ENCODE peak calls at places on chromosomes 16 and 17, in four cellular contexts. One of them, this sample, is unnamed.

GRCh38 chr16:69922200-69922599 is 28.9 kb upstream of the CLEC18A start:
- DNase-seq in left ventricle myocardium inferior: no peak
- DNase-seq in lung: no peak
- DNase-seq in fibroblast of mammary gland: no peak
- DNase-seq in this sample: no peak

GRCh38 chr16:28096974-28097373 is 33.5 kb upstream of the GSG1L start:
- DNase-seq in left ventricle myocardium inferior: no peak
- DNase-seq in lung: no peak
- DNase-seq in fibroblast of mammary gland: peak
- DNase-seq in this sample: no peak

GRCh38 chr16:10385725-10386516 is at the start of gene ATF7IP2:
- DNase-seq in left ventricle myocardium inferior: peak
- DNase-seq in lung: peak
- DNase-seq in fibroblast of mammary gland: peak
- DNase-seq in this sample: peak

GRCh38 chr16:84069540-84069939 is 26.9 kb upstream of the SLC38A8 start:
- DNase-seq in left ventricle myocardium inferior: no peak
- DNase-seq in lung: no peak
- DNase-seq in fibroblast of mammary gland: no peak
- DNase-seq in this sample: no peak

GRCh38 chr16:75593308-75593707 is 27.1 kb downstream of the GABARAPL2 start:
- DNase-seq in left ventricle myocardium inferior: no peak
- DNase-seq in lung: no peak
- DNase-seq in fibroblast of mammary gland: no peak
- DNase-seq in this sample: no peak

GRCh38 chr17:55433629-55434422 is 12.2 kb upstream of the MMD start:
- DNase-seq in left ventricle myocardium inferior: no peak
- DNase-seq in lung: peak
- DNase-seq in fibroblast of mammary gland: peak
- DNase-seq in this sample: no peak

GRCh38 chr16:35557731-35558130 is 2098.3 kb downstream of the TP53TG3F start:
- DNase-seq in left ventricle myocardium inferior: no peak
- DNase-seq in lung: no peak
- DNase-seq in fibroblast of mammary gland: no peak
- DNase-seq in this sample: no peak

GRCh38 chr16:1080801-1081733 is 8.5 kb downstream of the SSTR5 start:
- DNase-seq in left ventricle myocardium inferior: no peak
- DNase-seq in lung: no peak
- DNase-seq in fibroblast of mammary gland: no peak
- DNase-seq in this sample: no peak

GRCh38 chr17:72691601-72692000 is 400.9 kb downstream of the SLC39A11 start:
- DNase-seq in left ventricle myocardium inferior: no peak
- DNase-seq in lung: no peak
- DNase-seq in fibroblast of mammary gland: peak
- DNase-seq in this sample: no peak

GRCh38 chr16:86881118-86881510 is 302.8 kb downstream of the FOXL1 start:
- DNase-seq in left ventricle myocardium inferior: no peak
- DNase-seq in lung: no peak
- DNase-seq in fibroblast of mammary gland: no peak
- DNase-seq in this sample: no peak

GRCh38 chr17:17701658-17702057 is 20.4 kb downstream of the RAI1 start:
- DNase-seq in left ventricle myocardium inferior: no peak
- DNase-seq in lung: no peak
- DNase-seq in fibroblast of mammary gland: no peak
- DNase-seq in this sample: no peak

GRCh38 chr17:78446833-78447232 is 68.4 kb downstream of the PGS1 start:
- DNase-seq in left ventricle myocardium inferior: no peak
- DNase-seq in lung: no peak
- DNase-seq in fibroblast of mammary gland: no peak
- DNase-seq in this sample: no peak

GRCh38 chr17:78450696-78451344 is 72.4 kb downstream of the PGS1 start:
- DNase-seq in left ventricle myocardium inferior: no peak
- DNase-seq in lung: no peak
- DNase-seq in fibroblast of mammary gland: no peak
- DNase-seq in this sample: no peak

GRCh38 chr17:78449983-78450382 is 71.5 kb downstream of the PGS1 start:
- DNase-seq in left ventricle myocardium inferior: no peak
- DNase-seq in lung: no peak
- DNase-seq in fibroblast of mammary gland: no peak
- DNase-seq in this sample: no peak

GRCh38 chr17:78444392-78444791 is 65.9 kb downstream of the PGS1 start:
- DNase-seq in left ventricle myocardium inferior: no peak
- DNase-seq in lung: no peak
- DNase-seq in fibroblast of mammary gland: no peak
- DNase-seq in this sample: no peak

DNA sequence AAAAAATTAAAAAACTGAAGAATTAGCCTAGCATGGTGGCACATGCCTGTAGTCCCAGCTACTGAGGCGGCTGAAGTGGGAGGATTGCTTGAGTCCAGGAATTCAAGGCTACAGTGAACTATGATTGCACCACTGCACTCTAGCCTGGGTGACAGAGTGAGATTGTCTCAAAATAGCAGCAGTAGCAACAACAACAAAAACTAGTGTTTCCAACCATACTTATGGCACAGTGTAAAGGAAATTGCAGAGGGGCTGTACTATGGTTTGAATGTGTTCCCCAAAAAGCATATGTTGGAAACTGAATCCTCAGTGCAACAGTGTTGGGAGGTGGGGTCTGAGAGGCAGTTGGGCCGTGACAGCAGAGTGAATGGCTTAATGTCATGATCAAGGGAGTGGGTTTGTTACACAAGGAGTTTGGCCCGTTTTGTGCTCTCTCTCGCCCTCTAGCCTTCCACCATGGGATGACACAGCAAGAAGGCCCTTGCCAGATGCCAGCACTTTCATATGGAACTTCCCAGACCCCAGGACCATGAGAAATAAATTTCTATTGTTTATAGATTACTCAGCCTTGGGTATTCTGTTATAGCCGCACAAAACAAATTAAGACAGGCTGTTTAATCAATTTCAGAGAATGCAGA is 70.0 kb downstream of the PGS1 start:
- DNase-seq in left ventricle myocardium inferior: no peak
- DNase-seq in lung: no peak
- DNase-seq in fibroblast of mammary gland: no peak
- DNase-seq in this sample: no peak
- TF ChIP-seq CTCF in left ventricle myocardium inferior: no peak
- TF ChIP-seq CTCF in lung: no peak
- TF ChIP-seq CTCF in fibroblast of mammary gland: peak
- TF ChIP-seq CTCF in this sample: no peak

GRCh38 chr16:17555176-17555575 is 84.4 kb upstream of the XYLT1 start:
- DNase-seq in left ventricle myocardium inferior: no peak
- DNase-seq in lung: no peak
- DNase-seq in fibroblast of mammary gland: peak
- DNase-seq in this sample: no peak
- TF ChIP-seq CTCF in left ventricle myocardium inferior: no peak
- TF ChIP-seq CTCF in lung: no peak
- TF ChIP-seq CTCF in fibroblast of mammary gland: peak
- TF ChIP-seq CTCF in this sample: no peak

GRCh38 chr16:58661199-58661830 is 23.3 kb downstream of the SLC38A7 start:
- DNase-seq in left ventricle myocardium inferior: peak
- DNase-seq in lung: peak
- DNase-seq in fibroblast of mammary gland: peak
- DNase-seq in this sample: peak
- TF ChIP-seq CTCF in left ventricle myocardium inferior: peak
- TF ChIP-seq CTCF in lung: peak
- TF ChIP-seq CTCF in fibroblast of mammary gland: peak
- TF ChIP-seq CTCF in this sample: peak

DNA sequence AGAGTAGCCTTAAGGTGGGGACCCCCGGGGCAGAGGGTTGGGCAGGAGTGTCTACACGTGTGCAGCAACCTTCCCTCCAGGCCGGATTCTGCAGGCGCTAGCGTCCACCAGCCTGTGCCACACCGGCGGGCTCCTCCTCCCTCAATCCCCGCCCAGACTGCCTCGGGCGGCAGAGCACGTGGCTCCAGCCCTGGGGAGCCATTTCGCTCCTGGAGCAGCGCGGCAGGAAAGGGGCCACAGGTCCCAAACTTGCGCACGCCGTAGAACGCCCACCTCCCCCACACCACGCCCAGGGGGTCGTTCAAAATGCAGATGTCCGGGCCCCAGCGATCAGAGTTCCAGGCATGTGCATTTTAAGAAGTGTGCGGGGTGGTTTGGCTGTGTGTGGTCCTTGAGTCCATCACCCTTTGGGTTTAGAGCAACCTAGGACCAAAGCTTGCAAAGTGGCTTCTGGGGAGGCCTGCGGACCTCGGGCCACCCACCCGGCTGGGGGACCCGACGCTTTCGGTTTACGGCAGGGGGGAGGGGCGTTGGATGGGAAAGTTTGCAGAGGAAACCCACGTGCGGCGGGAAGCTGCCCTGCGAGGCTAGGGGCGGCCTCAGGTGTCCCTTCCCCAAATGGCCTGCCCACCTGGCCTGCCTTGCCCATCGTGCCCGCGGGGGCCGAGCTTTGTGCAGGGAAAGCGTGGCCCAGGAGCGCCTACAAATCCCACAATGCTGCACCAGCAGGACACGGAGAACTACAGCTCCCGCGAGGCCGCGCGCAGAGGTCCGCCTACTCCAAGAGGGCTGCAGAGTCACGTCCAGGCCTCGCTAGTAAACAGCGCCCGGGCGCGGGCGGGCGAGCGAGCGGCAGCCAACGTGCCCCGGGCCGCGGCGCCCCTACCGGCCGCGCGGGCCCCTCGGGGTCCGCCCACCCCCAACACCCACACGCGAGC is 1.4 kb downstream of the TFAP4 start:
- DNase-seq in left ventricle myocardium inferior: peak
- DNase-seq in lung: peak
- DNase-seq in fibroblast of mammary gland: peak
- DNase-seq in this sample: peak
- TF ChIP-seq CTCF in left ventricle myocardium inferior: peak
- TF ChIP-seq CTCF in lung: no peak
- TF ChIP-seq CTCF in fibroblast of mammary gland: no peak
- TF ChIP-seq CTCF in this sample: no peak

GRCh38 chr17:65868881-65869280 is 307.4 kb upstream of the AXIN2 start:
- DNase-seq in left ventricle myocardium inferior: no peak
- DNase-seq in lung: no peak
- DNase-seq in fibroblast of mammary gland: no peak
- DNase-seq in this sample: no peak

GRCh38 chr17:65864409-65864808 is 303.0 kb upstream of the AXIN2 start:
- DNase-seq in left ventricle myocardium inferior: no peak
- DNase-seq in lung: no peak
- DNase-seq in fibroblast of mammary gland: no peak
- DNase-seq in this sample: no peak

GRCh38 chr17:65865715-65866425 is 304.4 kb upstream of the AXIN2 start:
- DNase-seq in left ventricle myocardium inferior: no peak
- DNase-seq in lung: no peak
- DNase-seq in fibroblast of mammary gland: no peak
- DNase-seq in this sample: no peak

GRCh38 chr17:65867014-65867413 is 305.6 kb upstream of the AXIN2 start:
- DNase-seq in left ventricle myocardium inferior: no peak
- DNase-seq in lung: no peak
- DNase-seq in fibroblast of mammary gland: no peak
- DNase-seq in this sample: no peak
- TF ChIP-seq CTCF in left ventricle myocardium inferior: no peak
- TF ChIP-seq CTCF in lung: no peak
- TF ChIP-seq CTCF in fibroblast of mammary gland: no peak
- TF ChIP-seq CTCF in this sample: no peak

GRCh38 chr16:21159281-21159951 is 942 bp downstream of the LDAF1 start:
- DNase-seq in left ventricle myocardium inferior: peak
- DNase-seq in lung: peak
- DNase-seq in fibroblast of mammary gland: no peak
- DNase-seq in this sample: peak
- TF ChIP-seq CTCF in left ventricle myocardium inferior: no peak
- TF ChIP-seq CTCF in lung: no peak
- TF ChIP-seq CTCF in fibroblast of mammary gland: no peak
- TF ChIP-seq CTCF in this sample: no peak

DNA sequence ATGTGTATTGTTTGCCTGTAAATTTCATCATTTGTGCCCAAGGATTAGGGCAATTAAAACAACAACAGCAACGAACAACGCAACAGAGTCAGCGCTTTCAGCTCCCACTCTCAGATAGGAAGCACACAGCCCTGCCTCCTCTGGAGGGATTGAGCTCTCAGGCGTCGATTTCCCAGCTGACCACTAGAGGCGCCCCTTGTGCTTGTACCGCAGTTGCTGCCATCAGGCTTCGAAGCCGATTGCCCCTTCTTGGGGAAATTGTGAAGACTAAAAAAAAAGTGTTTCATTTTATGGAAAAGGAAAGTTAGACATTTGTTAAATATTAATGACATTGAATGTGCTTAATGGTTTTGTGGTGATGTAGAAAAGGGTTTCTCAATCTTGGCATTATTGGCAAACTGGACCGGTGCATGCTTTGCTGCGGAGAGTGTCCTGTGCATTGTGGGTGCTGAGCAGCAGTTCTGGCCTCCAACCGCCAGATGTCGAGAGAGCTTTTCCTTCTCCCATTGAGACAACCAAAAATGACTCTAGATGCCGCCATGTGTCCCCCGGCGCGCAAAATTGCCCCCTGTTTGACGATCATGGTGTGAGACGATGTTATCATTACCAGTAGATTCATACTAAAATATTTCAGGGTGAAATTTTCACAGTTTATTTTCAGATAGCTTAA is 650.4 kb upstream of the RBFOX1 start:
- DNase-seq in left ventricle myocardium inferior: no peak
- DNase-seq in lung: no peak
- DNase-seq in fibroblast of mammary gland: no peak
- DNase-seq in this sample: peak
- TF ChIP-seq CTCF in left ventricle myocardium inferior: peak
- TF ChIP-seq CTCF in lung: no peak
- TF ChIP-seq CTCF in fibroblast of mammary gland: peak
- TF ChIP-seq CTCF in this sample: peak

GRCh38 chr16:5058476-5058875 is 7.3 kb downstream of the C16orf89 start:
- DNase-seq in left ventricle myocardium inferior: no peak
- DNase-seq in lung: no peak
- DNase-seq in fibroblast of mammary gland: no peak
- DNase-seq in this sample: no peak
- TF ChIP-seq CTCF in left ventricle myocardium inferior: no peak
- TF ChIP-seq CTCF in lung: no peak
- TF ChIP-seq CTCF in fibroblast of mammary gland: no peak
- TF ChIP-seq CTCF in this sample: no peak

DNA sequence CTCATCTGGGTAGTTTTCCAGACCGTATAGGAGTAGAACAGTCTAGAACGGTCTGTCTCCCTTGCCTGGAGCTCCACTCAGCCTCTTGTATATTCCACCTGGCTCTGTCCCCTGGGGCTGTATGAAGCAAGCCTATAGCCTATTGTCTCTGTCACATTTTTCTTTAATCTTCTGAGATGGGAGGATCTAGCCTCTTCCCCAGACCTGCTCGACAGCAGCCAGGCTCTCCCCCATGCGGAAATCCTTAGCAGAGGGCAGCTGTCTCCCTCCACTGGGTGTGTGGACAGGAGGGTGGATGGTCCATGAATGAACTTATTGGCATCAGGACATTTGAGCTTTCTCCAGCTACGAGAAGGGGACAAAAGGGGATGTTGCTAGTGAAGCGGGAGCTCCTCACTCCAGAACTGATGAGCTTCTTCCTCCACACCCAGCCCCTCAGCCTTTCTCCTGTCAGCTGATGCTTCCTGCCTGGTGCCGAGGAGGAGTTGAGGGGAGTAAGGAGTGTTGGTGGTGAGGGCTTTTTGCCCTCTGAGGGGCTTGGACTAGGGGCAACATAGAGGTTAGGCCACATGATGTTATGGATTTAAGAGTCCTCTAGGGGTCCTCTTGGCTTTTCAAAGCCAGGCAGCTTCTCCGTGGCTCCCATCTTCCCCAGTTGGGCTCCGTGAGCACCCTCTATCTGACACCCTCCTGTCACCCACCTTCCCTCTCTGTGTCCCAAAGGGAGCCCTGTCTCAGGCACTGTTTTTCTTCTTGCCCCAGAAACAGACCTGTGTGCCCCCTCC is 28.0 kb downstream of the ARHGAP23 start:
- DNase-seq in left ventricle myocardium inferior: no peak
- DNase-seq in lung: no peak
- DNase-seq in fibroblast of mammary gland: no peak
- DNase-seq in this sample: no peak
- TF ChIP-seq CTCF in left ventricle myocardium inferior: no peak
- TF ChIP-seq CTCF in lung: no peak
- TF ChIP-seq CTCF in fibroblast of mammary gland: no peak
- TF ChIP-seq CTCF in this sample: no peak

GRCh38 chr17:9115446-9116265 is 94.3 kb downstream of the NTN1 start:
- DNase-seq in left ventricle myocardium inferior: peak
- DNase-seq in lung: no peak
- DNase-seq in fibroblast of mammary gland: peak
- DNase-seq in this sample: peak
- TF ChIP-seq CTCF in left ventricle myocardium inferior: peak
- TF ChIP-seq CTCF in lung: no peak
- TF ChIP-seq CTCF in fibroblast of mammary gland: peak
- TF ChIP-seq CTCF in this sample: peak